ENCODE peak calls at places on chromosomes 5 and 9, in four cellular contexts. One of them, this sample, is unnamed.

GRCh38 chr5:72246239-72246580 is 73.8 kb downstream of the MRPS27 start:
- DNase-seq in activated naive CD8-positive, alpha-beta T cell treated with anti-CD3 and anti-CD28 coated beads, Interleukin-2, amount 50 U/mL, for 24 hours: no peak
- DNase-seq in CD8-positive, alpha-beta T cell: no peak
- DNase-seq in cardiac septum: no peak
- DNase-seq in this sample: no peak

GRCh38 chr5:34854459-34855174 is 15.7 kb downstream of the TTC23L start:
- DNase-seq in activated naive CD8-positive, alpha-beta T cell treated with anti-CD3 and anti-CD28 coated beads, Interleukin-2, amount 50 U/mL, for 24 hours: no peak
- DNase-seq in CD8-positive, alpha-beta T cell: no peak
- DNase-seq in cardiac septum: no peak
- DNase-seq in this sample: no peak

GRCh38 chr5:152271420-152271819 is 133.7 kb downstream of the NMUR2 start:
- DNase-seq in activated naive CD8-positive, alpha-beta T cell treated with anti-CD3 and anti-CD28 coated beads, Interleukin-2, amount 50 U/mL, for 24 hours: no peak
- DNase-seq in CD8-positive, alpha-beta T cell: no peak
- DNase-seq in cardiac septum: no peak
- DNase-seq in this sample: no peak

GRCh38 chr9:6869081-6869948 is 111.5 kb downstream of the KDM4C start:
- DNase-seq in activated naive CD8-positive, alpha-beta T cell treated with anti-CD3 and anti-CD28 coated beads, Interleukin-2, amount 50 U/mL, for 24 hours: no peak
- DNase-seq in CD8-positive, alpha-beta T cell: no peak
- DNase-seq in cardiac septum: no peak
- DNase-seq in this sample: no peak

GRCh38 chr9:134324359-134325095 is 1.7 kb upstream of the RXRA start:
- DNase-seq in activated naive CD8-positive, alpha-beta T cell treated with anti-CD3 and anti-CD28 coated beads, Interleukin-2, amount 50 U/mL, for 24 hours: no peak
- DNase-seq in CD8-positive, alpha-beta T cell: peak; percentile 38
- DNase-seq in cardiac septum: peak; percentile 58
- DNase-seq in this sample: no peak

GRCh38 chr5:154851351-154851750 is 948 bp upstream of the FAXDC2 start:
- DNase-seq in activated naive CD8-positive, alpha-beta T cell treated with anti-CD3 and anti-CD28 coated beads, Interleukin-2, amount 50 U/mL, for 24 hours: no peak
- DNase-seq in CD8-positive, alpha-beta T cell: no peak
- DNase-seq in cardiac septum: no peak
- DNase-seq in this sample: no peak

GRCh38 chr5:172119921-172120688 is 67.9 kb downstream of the STK10 start:
- DNase-seq in activated naive CD8-positive, alpha-beta T cell treated with anti-CD3 and anti-CD28 coated beads, Interleukin-2, amount 50 U/mL, for 24 hours: no peak
- DNase-seq in CD8-positive, alpha-beta T cell: no peak
- DNase-seq in cardiac septum: peak; percentile 47
- DNase-seq in this sample: no peak

GRCh38 chr5:121967187-121967586 is 5.4 kb downstream of the SRFBP1 start:
- DNase-seq in activated naive CD8-positive, alpha-beta T cell treated with anti-CD3 and anti-CD28 coated beads, Interleukin-2, amount 50 U/mL, for 24 hours: no peak
- DNase-seq in CD8-positive, alpha-beta T cell: no peak
- DNase-seq in cardiac septum: no peak
- DNase-seq in this sample: no peak

GRCh38 chr5:150068472-150068871 is 17.9 kb downstream of the CSF1R start:
- DNase-seq in activated naive CD8-positive, alpha-beta T cell treated with anti-CD3 and anti-CD28 coated beads, Interleukin-2, amount 50 U/mL, for 24 hours: no peak
- DNase-seq in CD8-positive, alpha-beta T cell: no peak
- DNase-seq in cardiac septum: no peak
- DNase-seq in this sample: no peak

GRCh38 chr9:133969681-133970580 is 22.2 kb downstream of the VAV2 start:
- DNase-seq in activated naive CD8-positive, alpha-beta T cell treated with anti-CD3 and anti-CD28 coated beads, Interleukin-2, amount 50 U/mL, for 24 hours: no peak
- DNase-seq in CD8-positive, alpha-beta T cell: no peak
- DNase-seq in cardiac septum: no peak
- DNase-seq in this sample: no peak

GRCh38 chr5:157612071-157612476 is 36.5 kb upstream of the ADAM19 start:
- DNase-seq in activated naive CD8-positive, alpha-beta T cell treated with anti-CD3 and anti-CD28 coated beads, Interleukin-2, amount 50 U/mL, for 24 hours: no peak
- DNase-seq in CD8-positive, alpha-beta T cell: no peak
- DNase-seq in cardiac septum: no peak
- DNase-seq in this sample: no peak

GRCh38 chr5:140381972-140382371 is 19.7 kb upstream of the ANKHD1 start:
- DNase-seq in activated naive CD8-positive, alpha-beta T cell treated with anti-CD3 and anti-CD28 coated beads, Interleukin-2, amount 50 U/mL, for 24 hours: no peak
- DNase-seq in CD8-positive, alpha-beta T cell: no peak
- DNase-seq in cardiac septum: no peak
- DNase-seq in this sample: no peak

GRCh38 chr5:57383093-57383861 is 99.3 kb downstream of the ACTBL2 start:
- DNase-seq in activated naive CD8-positive, alpha-beta T cell treated with anti-CD3 and anti-CD28 coated beads, Interleukin-2, amount 50 U/mL, for 24 hours: peak; percentile 6
- DNase-seq in CD8-positive, alpha-beta T cell: no peak
- DNase-seq in cardiac septum: no peak
- DNase-seq in this sample: peak; percentile 37

GRCh38 chr5:19546521-19546920 is 441.5 kb downstream of the CDH18 start:
- DNase-seq in activated naive CD8-positive, alpha-beta T cell treated with anti-CD3 and anti-CD28 coated beads, Interleukin-2, amount 50 U/mL, for 24 hours: no peak
- DNase-seq in CD8-positive, alpha-beta T cell: no peak
- DNase-seq in cardiac septum: no peak
- DNase-seq in this sample: no peak

GRCh38 chr9:137205126-137206069 is at the start of the genes NDOR1 and TMEM203:
- DNase-seq in activated naive CD8-positive, alpha-beta T cell treated with anti-CD3 and anti-CD28 coated beads, Interleukin-2, amount 50 U/mL, for 24 hours: peak; percentile 98
- DNase-seq in CD8-positive, alpha-beta T cell: peak; percentile 91
- DNase-seq in cardiac septum: peak; percentile 97
- DNase-seq in this sample: peak; percentile 95

GRCh38 chr9:8251566-8251965 is 452.0 kb upstream of the DMAC1 start:
- DNase-seq in activated naive CD8-positive, alpha-beta T cell treated with anti-CD3 and anti-CD28 coated beads, Interleukin-2, amount 50 U/mL, for 24 hours: no peak
- DNase-seq in CD8-positive, alpha-beta T cell: no peak
- DNase-seq in cardiac septum: no peak
- DNase-seq in this sample: no peak

This sample was measured in activated CD4-positive, alpha-beta T cell treated with anti-CD3 and anti-CD28 coated beads, Interleukin-2, amount 50 U/mL, for 48 hours.